ENCODE peak calls at places on chromosomes 1 and 21, in seven cellular contexts. One of them, this sample, is unnamed.

GRCh38 chr1:100404816-100405215 is 52.5 kb downstream of the CDC14A start:
- DNase-seq in SW 1271: no peak
- DNase-seq in retina: no peak
- DNase-seq in activated effector memory CD4-positive, alpha-beta T cell treated with anti-CD3 and anti-CD28 coated beads, Interleukin-2, amount 50 U/mL, for 16 hours: no peak
- DNase-seq in endodermal cell: no peak
- DNase-seq in activated CD4-positive, alpha-beta T cell treated with anti-CD3 and anti-CD28 coated beads, Interleukin-2, amount 50 U/mL, for 24 hours: no peak
- DNase-seq in kidney glomerular epithelial cell: no peak
- DNase-seq in this sample: no peak

GRCh38 chr1:154151311-154151710 is 3.6 kb downstream of the NUP210L start:
- DNase-seq in retina: no peak
- DNase-seq in endodermal cell: no peak
- DNase-seq in activated CD4-positive, alpha-beta T cell treated with anti-CD3 and anti-CD28 coated beads, Interleukin-2, amount 50 U/mL, for 24 hours: no peak
- DNase-seq in activated effector memory CD4-positive, alpha-beta T cell treated with anti-CD3 and anti-CD28 coated beads, Interleukin-2, amount 50 U/mL, for 16 hours: no peak
- DNase-seq in SW 1271: no peak
- DNase-seq in kidney glomerular epithelial cell: no peak
- DNase-seq in this sample: no peak

GRCh38 chr1:167791281-167792209 is 69.8 kb downstream of the MPZL1 start:
- DNase-seq in SW 1271: no peak
- DNase-seq in kidney glomerular epithelial cell: peak; percentile 81
- DNase-seq in activated CD4-positive, alpha-beta T cell treated with anti-CD3 and anti-CD28 coated beads, Interleukin-2, amount 50 U/mL, for 24 hours: no peak
- DNase-seq in endodermal cell: peak; percentile 63
- DNase-seq in activated effector memory CD4-positive, alpha-beta T cell treated with anti-CD3 and anti-CD28 coated beads, Interleukin-2, amount 50 U/mL, for 16 hours: no peak
- DNase-seq in retina: peak; percentile 24
- DNase-seq in this sample: no peak

GRCh38 chr1:237838904-237839534 is 51.7 kb downstream of the ZP4 start:
- DNase-seq in activated CD4-positive, alpha-beta T cell treated with anti-CD3 and anti-CD28 coated beads, Interleukin-2, amount 50 U/mL, for 24 hours: no peak
- DNase-seq in endodermal cell: no peak
- DNase-seq in retina: no peak
- DNase-seq in SW 1271: no peak
- DNase-seq in activated effector memory CD4-positive, alpha-beta T cell treated with anti-CD3 and anti-CD28 coated beads, Interleukin-2, amount 50 U/mL, for 16 hours: no peak
- DNase-seq in kidney glomerular epithelial cell: no peak
- DNase-seq in this sample: no peak

GRCh38 chr1:245663373-245663772 is 508.6 kb downstream of the KIF26B start:
- DNase-seq in activated CD4-positive, alpha-beta T cell treated with anti-CD3 and anti-CD28 coated beads, Interleukin-2, amount 50 U/mL, for 24 hours: no peak
- DNase-seq in activated effector memory CD4-positive, alpha-beta T cell treated with anti-CD3 and anti-CD28 coated beads, Interleukin-2, amount 50 U/mL, for 16 hours: no peak
- DNase-seq in kidney glomerular epithelial cell: no peak
- DNase-seq in retina: no peak
- DNase-seq in SW 1271: no peak
- DNase-seq in endodermal cell: no peak
- DNase-seq in this sample: no peak

GRCh38 chr1:212286437-212287131 is 1.4 kb downstream of the PPP2R5A start:
- DNase-seq in activated effector memory CD4-positive, alpha-beta T cell treated with anti-CD3 and anti-CD28 coated beads, Interleukin-2, amount 50 U/mL, for 16 hours: no peak
- DNase-seq in SW 1271: no peak
- DNase-seq in endodermal cell: no peak
- DNase-seq in activated CD4-positive, alpha-beta T cell treated with anti-CD3 and anti-CD28 coated beads, Interleukin-2, amount 50 U/mL, for 24 hours: no peak
- DNase-seq in retina: no peak
- DNase-seq in kidney glomerular epithelial cell: peak; percentile 39
- DNase-seq in this sample: no peak

GRCh38 chr1:14549897-14550635 is 48.4 kb upstream of the KAZN start:
- DNase-seq in activated CD4-positive, alpha-beta T cell treated with anti-CD3 and anti-CD28 coated beads, Interleukin-2, amount 50 U/mL, for 24 hours: no peak
- DNase-seq in retina: no peak
- DNase-seq in kidney glomerular epithelial cell: peak; percentile 10
- DNase-seq in SW 1271: no peak
- DNase-seq in endodermal cell: no peak
- DNase-seq in activated effector memory CD4-positive, alpha-beta T cell treated with anti-CD3 and anti-CD28 coated beads, Interleukin-2, amount 50 U/mL, for 16 hours: no peak
- DNase-seq in this sample: no peak

GRCh38 chr21:45032977-45033705 is 41.2 kb upstream of the ADARB1 start:
- DNase-seq in SW 1271: no peak
- DNase-seq in endodermal cell: no peak
- DNase-seq in activated CD4-positive, alpha-beta T cell treated with anti-CD3 and anti-CD28 coated beads, Interleukin-2, amount 50 U/mL, for 24 hours: no peak
- DNase-seq in activated effector memory CD4-positive, alpha-beta T cell treated with anti-CD3 and anti-CD28 coated beads, Interleukin-2, amount 50 U/mL, for 16 hours: no peak
- DNase-seq in kidney glomerular epithelial cell: no peak
- DNase-seq in retina: peak; percentile 53
- DNase-seq in this sample: no peak

GRCh38 chr1:63633281-63633680 is 40.1 kb downstream of the PGM1 start:
- DNase-seq in activated CD4-positive, alpha-beta T cell treated with anti-CD3 and anti-CD28 coated beads, Interleukin-2, amount 50 U/mL, for 24 hours: no peak
- DNase-seq in retina: no peak
- DNase-seq in activated effector memory CD4-positive, alpha-beta T cell treated with anti-CD3 and anti-CD28 coated beads, Interleukin-2, amount 50 U/mL, for 16 hours: no peak
- DNase-seq in kidney glomerular epithelial cell: no peak
- DNase-seq in SW 1271: no peak
- DNase-seq in endodermal cell: no peak
- DNase-seq in this sample: no peak

GRCh38 chr1:227780101-227781044 is 35.1 kb upstream of the PRSS38 start:
- DNase-seq in endodermal cell: peak; percentile 26
- DNase-seq in activated CD4-positive, alpha-beta T cell treated with anti-CD3 and anti-CD28 coated beads, Interleukin-2, amount 50 U/mL, for 24 hours: no peak
- DNase-seq in SW 1271: no peak
- DNase-seq in activated effector memory CD4-positive, alpha-beta T cell treated with anti-CD3 and anti-CD28 coated beads, Interleukin-2, amount 50 U/mL, for 16 hours: peak; percentile 55
- DNase-seq in kidney glomerular epithelial cell: no peak
- DNase-seq in retina: no peak
- DNase-seq in this sample: peak; percentile 63

GRCh38 chr1:68470388-68470970 is 20.7 kb upstream of the RPE65 start:
- DNase-seq in retina: no peak
- DNase-seq in SW 1271: no peak
- DNase-seq in endodermal cell: no peak
- DNase-seq in activated CD4-positive, alpha-beta T cell treated with anti-CD3 and anti-CD28 coated beads, Interleukin-2, amount 50 U/mL, for 24 hours: no peak
- DNase-seq in kidney glomerular epithelial cell: peak; percentile 43
- DNase-seq in activated effector memory CD4-positive, alpha-beta T cell treated with anti-CD3 and anti-CD28 coated beads, Interleukin-2, amount 50 U/mL, for 16 hours: no peak
- DNase-seq in this sample: peak; percentile 1

GRCh38 chr1:170369000-170369399 is 163.0 kb upstream of the GORAB start:
- DNase-seq in endodermal cell: peak; percentile 44
- DNase-seq in activated CD4-positive, alpha-beta T cell treated with anti-CD3 and anti-CD28 coated beads, Interleukin-2, amount 50 U/mL, for 24 hours: no peak
- DNase-seq in SW 1271: no peak
- DNase-seq in retina: no peak
- DNase-seq in kidney glomerular epithelial cell: no peak
- DNase-seq in activated effector memory CD4-positive, alpha-beta T cell treated with anti-CD3 and anti-CD28 coated beads, Interleukin-2, amount 50 U/mL, for 16 hours: no peak
- DNase-seq in this sample: no peak

GRCh38 chr1:201282931-201283829 is at the start of gene PKP1:
- DNase-seq in kidney glomerular epithelial cell: peak; percentile 6
- DNase-seq in activated effector memory CD4-positive, alpha-beta T cell treated with anti-CD3 and anti-CD28 coated beads, Interleukin-2, amount 50 U/mL, for 16 hours: no peak
- DNase-seq in activated CD4-positive, alpha-beta T cell treated with anti-CD3 and anti-CD28 coated beads, Interleukin-2, amount 50 U/mL, for 24 hours: no peak
- DNase-seq in SW 1271: no peak
- DNase-seq in endodermal cell: peak; percentile 83
- DNase-seq in retina: peak; percentile 83
- DNase-seq in this sample: no peak

GRCh38 chr1:16979475-16980327 is 719 bp downstream of the MFAP2 start:
- DNase-seq in endodermal cell: peak; percentile 73
- DNase-seq in activated effector memory CD4-positive, alpha-beta T cell treated with anti-CD3 and anti-CD28 coated beads, Interleukin-2, amount 50 U/mL, for 16 hours: no peak
- DNase-seq in kidney glomerular epithelial cell: no peak
- DNase-seq in SW 1271: no peak
- DNase-seq in retina: no peak
- DNase-seq in activated CD4-positive, alpha-beta T cell treated with anti-CD3 and anti-CD28 coated beads, Interleukin-2, amount 50 U/mL, for 24 hours: no peak
- DNase-seq in this sample: no peak

GRCh38 chr21:39386899-39387298 is 38.0 kb upstream of the HMGN1 start:
- DNase-seq in kidney glomerular epithelial cell: no peak
- DNase-seq in activated CD4-positive, alpha-beta T cell treated with anti-CD3 and anti-CD28 coated beads, Interleukin-2, amount 50 U/mL, for 24 hours: no peak
- DNase-seq in endodermal cell: no peak
- DNase-seq in SW 1271: no peak
- DNase-seq in activated effector memory CD4-positive, alpha-beta T cell treated with anti-CD3 and anti-CD28 coated beads, Interleukin-2, amount 50 U/mL, for 16 hours: no peak
- DNase-seq in retina: no peak
- DNase-seq in this sample: no peak

GRCh38 chr1:59596432-59596831 is 218.3 kb upstream of the HOOK1 start:
- DNase-seq in activated effector memory CD4-positive, alpha-beta T cell treated with anti-CD3 and anti-CD28 coated beads, Interleukin-2, amount 50 U/mL, for 16 hours: no peak
- DNase-seq in retina: no peak
- DNase-seq in SW 1271: no peak
- DNase-seq in activated CD4-positive, alpha-beta T cell treated with anti-CD3 and anti-CD28 coated beads, Interleukin-2, amount 50 U/mL, for 24 hours: no peak
- DNase-seq in endodermal cell: peak; percentile 66
- DNase-seq in kidney glomerular epithelial cell: peak; percentile 40
- DNase-seq in this sample: no peak

GRCh38 chr1:82492168-82492567 is 691.4 kb downstream of the ADGRL2 start:
- DNase-seq in retina: no peak
- DNase-seq in activated CD4-positive, alpha-beta T cell treated with anti-CD3 and anti-CD28 coated beads, Interleukin-2, amount 50 U/mL, for 24 hours: no peak
- DNase-seq in activated effector memory CD4-positive, alpha-beta T cell treated with anti-CD3 and anti-CD28 coated beads, Interleukin-2, amount 50 U/mL, for 16 hours: no peak
- DNase-seq in SW 1271: no peak
- DNase-seq in endodermal cell: no peak
- DNase-seq in kidney glomerular epithelial cell: no peak
- DNase-seq in this sample: no peak

GRCh38 chr1:153697191-153697872 is 18.8 kb downstream of the NPR1 start:
- DNase-seq in activated CD4-positive, alpha-beta T cell treated with anti-CD3 and anti-CD28 coated beads, Interleukin-2, amount 50 U/mL, for 24 hours: no peak
- DNase-seq in retina: no peak
- DNase-seq in endodermal cell: peak; percentile 91
- DNase-seq in kidney glomerular epithelial cell: peak; percentile 95
- DNase-seq in activated effector memory CD4-positive, alpha-beta T cell treated with anti-CD3 and anti-CD28 coated beads, Interleukin-2, amount 50 U/mL, for 16 hours: no peak
- DNase-seq in SW 1271: no peak
- DNase-seq in this sample: no peak

GRCh38 chr1:212635141-212635601 is 26.6 kb downstream of the ATF3 start:
- DNase-seq in activated CD4-positive, alpha-beta T cell treated with anti-CD3 and anti-CD28 coated beads, Interleukin-2, amount 50 U/mL, for 24 hours: no peak
- DNase-seq in activated effector memory CD4-positive, alpha-beta T cell treated with anti-CD3 and anti-CD28 coated beads, Interleukin-2, amount 50 U/mL, for 16 hours: no peak
- DNase-seq in kidney glomerular epithelial cell: no peak
- DNase-seq in retina: no peak
- DNase-seq in endodermal cell: no peak
- DNase-seq in SW 1271: no peak
- DNase-seq in this sample: no peak

GRCh38 chr1:224873645-224874369 is 55.7 kb upstream of the DNAH14 start:
- DNase-seq in SW 1271: no peak
- DNase-seq in endodermal cell: no peak
- DNase-seq in kidney glomerular epithelial cell: peak; percentile 25
- DNase-seq in activated effector memory CD4-positive, alpha-beta T cell treated with anti-CD3 and anti-CD28 coated beads, Interleukin-2, amount 50 U/mL, for 16 hours: no peak
- DNase-seq in activated CD4-positive, alpha-beta T cell treated with anti-CD3 and anti-CD28 coated beads, Interleukin-2, amount 50 U/mL, for 24 hours: no peak
- DNase-seq in retina: peak; percentile 5
- DNase-seq in this sample: no peak

GRCh38 chr1:18637962-18638817 is 7.5 kb downstream of the PAX7 start:
- DNase-seq in retina: peak; percentile 40
- DNase-seq in endodermal cell: peak; percentile 48
- DNase-seq in kidney glomerular epithelial cell: no peak
- DNase-seq in SW 1271: no peak
- DNase-seq in activated effector memory CD4-positive, alpha-beta T cell treated with anti-CD3 and anti-CD28 coated beads, Interleukin-2, amount 50 U/mL, for 16 hours: no peak
- DNase-seq in activated CD4-positive, alpha-beta T cell treated with anti-CD3 and anti-CD28 coated beads, Interleukin-2, amount 50 U/mL, for 24 hours: no peak
- DNase-seq in this sample: no peak

GRCh38 chr1:247173431-247173830 is 1.6 kb upstream of the ZNF124 start:
- DNase-seq in retina: no peak
- DNase-seq in SW 1271: no peak
- DNase-seq in kidney glomerular epithelial cell: no peak
- DNase-seq in activated CD4-positive, alpha-beta T cell treated with anti-CD3 and anti-CD28 coated beads, Interleukin-2, amount 50 U/mL, for 24 hours: no peak
- DNase-seq in endodermal cell: no peak
- DNase-seq in activated effector memory CD4-positive, alpha-beta T cell treated with anti-CD3 and anti-CD28 coated beads, Interleukin-2, amount 50 U/mL, for 16 hours: no peak
- DNase-seq in this sample: no peak

GRCh38 chr1:240149488-240150094 is 57.9 kb downstream of the FMN2 start:
- DNase-seq in SW 1271: no peak
- DNase-seq in retina: peak; percentile 28
- DNase-seq in endodermal cell: no peak
- DNase-seq in kidney glomerular epithelial cell: peak; percentile 26
- DNase-seq in activated effector memory CD4-positive, alpha-beta T cell treated with anti-CD3 and anti-CD28 coated beads, Interleukin-2, amount 50 U/mL, for 16 hours: no peak
- DNase-seq in activated CD4-positive, alpha-beta T cell treated with anti-CD3 and anti-CD28 coated beads, Interleukin-2, amount 50 U/mL, for 24 hours: no peak
- DNase-seq in this sample: peak; percentile 23

GRCh38 chr1:96473791-96474452 is 247.7 kb upstream of the PTBP2 start:
- DNase-seq in kidney glomerular epithelial cell: peak; percentile 86
- DNase-seq in activated effector memory CD4-positive, alpha-beta T cell treated with anti-CD3 and anti-CD28 coated beads, Interleukin-2, amount 50 U/mL, for 16 hours: no peak
- DNase-seq in endodermal cell: no peak
- DNase-seq in SW 1271: no peak
- DNase-seq in retina: peak; percentile 36
- DNase-seq in activated CD4-positive, alpha-beta T cell treated with anti-CD3 and anti-CD28 coated beads, Interleukin-2, amount 50 U/mL, for 24 hours: no peak
- DNase-seq in this sample: no peak

GRCh38 chr1:230067441-230067870 is 418 bp downstream of the GALNT2 start:
- DNase-seq in kidney glomerular epithelial cell: no peak
- DNase-seq in retina: peak; percentile 79
- DNase-seq in activated effector memory CD4-positive, alpha-beta T cell treated with anti-CD3 and anti-CD28 coated beads, Interleukin-2, amount 50 U/mL, for 16 hours: no peak
- DNase-seq in activated CD4-positive, alpha-beta T cell treated with anti-CD3 and anti-CD28 coated beads, Interleukin-2, amount 50 U/mL, for 24 hours: no peak
- DNase-seq in endodermal cell: no peak
- DNase-seq in SW 1271: no peak
- DNase-seq in this sample: no peak

GRCh38 chr1:202831906-202832305 is 21.2 kb downstream of the PCAT6 start:
- DNase-seq in activated CD4-positive, alpha-beta T cell treated with anti-CD3 and anti-CD28 coated beads, Interleukin-2, amount 50 U/mL, for 24 hours: no peak
- DNase-seq in retina: no peak
- DNase-seq in kidney glomerular epithelial cell: no peak
- DNase-seq in activated effector memory CD4-positive, alpha-beta T cell treated with anti-CD3 and anti-CD28 coated beads, Interleukin-2, amount 50 U/mL, for 16 hours: no peak
- DNase-seq in endodermal cell: no peak
- DNase-seq in SW 1271: no peak
- DNase-seq in this sample: no peak

GRCh38 chr1:118981436-118981835 is 6.7 kb downstream of the TBX15 start:
- DNase-seq in SW 1271: no peak
- DNase-seq in retina: peak; percentile 8
- DNase-seq in activated effector memory CD4-positive, alpha-beta T cell treated with anti-CD3 and anti-CD28 coated beads, Interleukin-2, amount 50 U/mL, for 16 hours: no peak
- DNase-seq in endodermal cell: no peak
- DNase-seq in activated CD4-positive, alpha-beta T cell treated with anti-CD3 and anti-CD28 coated beads, Interleukin-2, amount 50 U/mL, for 24 hours: no peak
- DNase-seq in kidney glomerular epithelial cell: no peak
- DNase-seq in this sample: no peak

GRCh38 chr1:201625711-201626300 is 86.9 kb downstream of the NAV1 start:
- DNase-seq in SW 1271: no peak
- DNase-seq in endodermal cell: no peak
- DNase-seq in kidney glomerular epithelial cell: no peak
- DNase-seq in retina: no peak
- DNase-seq in activated effector memory CD4-positive, alpha-beta T cell treated with anti-CD3 and anti-CD28 coated beads, Interleukin-2, amount 50 U/mL, for 16 hours: no peak
- DNase-seq in activated CD4-positive, alpha-beta T cell treated with anti-CD3 and anti-CD28 coated beads, Interleukin-2, amount 50 U/mL, for 24 hours: no peak
- DNase-seq in this sample: no peak

GRCh38 chr1:227728892-227729143 is 6.3 kb downstream of the JMJD4 start:
- DNase-seq in activated CD4-positive, alpha-beta T cell treated with anti-CD3 and anti-CD28 coated beads, Interleukin-2, amount 50 U/mL, for 24 hours: no peak
- DNase-seq in retina: no peak
- DNase-seq in activated effector memory CD4-positive, alpha-beta T cell treated with anti-CD3 and anti-CD28 coated beads, Interleukin-2, amount 50 U/mL, for 16 hours: no peak
- DNase-seq in endodermal cell: no peak
- DNase-seq in kidney glomerular epithelial cell: no peak
- DNase-seq in SW 1271: no peak
- DNase-seq in this sample: no peak

GRCh38 chr1:59568158-59568935 is 246.4 kb upstream of the HOOK1 start:
- DNase-seq in activated effector memory CD4-positive, alpha-beta T cell treated with anti-CD3 and anti-CD28 coated beads, Interleukin-2, amount 50 U/mL, for 16 hours: no peak
- DNase-seq in kidney glomerular epithelial cell: peak; percentile 4
- DNase-seq in SW 1271: no peak
- DNase-seq in endodermal cell: no peak
- DNase-seq in retina: no peak
- DNase-seq in activated CD4-positive, alpha-beta T cell treated with anti-CD3 and anti-CD28 coated beads, Interleukin-2, amount 50 U/mL, for 24 hours: no peak
- DNase-seq in this sample: no peak

GRCh38 chr1:31523012-31523411 is 53.3 kb upstream of the TINAGL1 start:
- DNase-seq in activated effector memory CD4-positive, alpha-beta T cell treated with anti-CD3 and anti-CD28 coated beads, Interleukin-2, amount 50 U/mL, for 16 hours: no peak
- DNase-seq in kidney glomerular epithelial cell: no peak
- DNase-seq in retina: no peak
- DNase-seq in activated CD4-positive, alpha-beta T cell treated with anti-CD3 and anti-CD28 coated beads, Interleukin-2, amount 50 U/mL, for 24 hours: no peak
- DNase-seq in endodermal cell: no peak
- DNase-seq in SW 1271: no peak
- DNase-seq in this sample: no peak

GRCh38 chr1:198880818-198881597 is 242.2 kb downstream of the PTPRC start:
- DNase-seq in SW 1271: peak; percentile 44
- DNase-seq in endodermal cell: no peak
- DNase-seq in retina: no peak
- DNase-seq in activated effector memory CD4-positive, alpha-beta T cell treated with anti-CD3 and anti-CD28 coated beads, Interleukin-2, amount 50 U/mL, for 16 hours: no peak
- DNase-seq in activated CD4-positive, alpha-beta T cell treated with anti-CD3 and anti-CD28 coated beads, Interleukin-2, amount 50 U/mL, for 24 hours: no peak
- DNase-seq in kidney glomerular epithelial cell: peak; percentile 65
- DNase-seq in this sample: no peak

This sample was measured in COR-L47.